ENCODE peak calls at places on chromosomes 13 and 19, in five cellular contexts. T is H1; L is aorta; O is fibroblast of the aortic adventitia; U is stimulated activated naive CD8-positive, alpha-beta T cell treated with anti-CD3 and anti-CD28 coated beads, Interleukin-15, amount 100 ng/mL, for 72 hours. F is an unnamed sample.

GRCh38 chr13:94784066-94784465 is 71.7 kb upstream of the SOX21 start:
- DNase-seq in O (peak), T (no peak), U (no peak), L (no peak), F (no peak)

GRCh38 chr19:6677924-6678689 is 8.1 kb upstream of the TNFSF14 start:
- DNase-seq in O (no peak), L (no peak), U (peak), T (peak), F (no peak)

GRCh38 chr13:34926513-34926912 is 15.6 kb upstream of the NBEA start:
- DNase-seq in U (no peak), O (peak), L (no peak), T (no peak), F (no peak)

GRCh38 chr13:52345631-52346251 is 60.2 kb downstream of the THSD1 start:
- DNase-seq in T (no peak), O (no peak), L (no peak), U (no peak), F (no peak)

GRCh38 chr13:67076378-67076777 is 153.8 kb downstream of the PCDH9 start:
- DNase-seq in T (no peak), O (no peak), L (no peak), U (no peak), F (no peak)

GRCh38 chr19:54918499-54918898 is 12.6 kb downstream of the NCR1 start:
- DNase-seq in T (no peak), U (no peak), L (no peak), O (no peak), F (no peak)

GRCh38 chr13:50213526-50213925 is 198.3 kb downstream of the KCNRG start:
- DNase-seq in L (no peak), U (no peak), O (no peak), T (no peak), F (no peak)

GRCh38 chr13:79779061-79779460 is 298.1 kb downstream of the NDFIP2 start:
- DNase-seq in U (no peak), L (no peak), T (no peak), O (no peak), F (no peak)

GRCh38 chr19:57947088-57947418 is 453 bp downstream of the ZNF256 start:
- DNase-seq in U (no peak), T (no peak), O (no peak), L (no peak), F (no peak)

GRCh38 chr19:45508931-45509691 is 1.8 kb downstream of the VASP start:
- DNase-seq in O (peak), L (peak), U (peak), T (peak), F (peak)

GRCh38 chr13:77583551-77583950 is 48.0 kb downstream of the SCEL start:
- DNase-seq in U (no peak), O (no peak), T (no peak), L (no peak), F (no peak)

GRCh38 chr19:19151418-19151817 is 13.1 kb upstream of the TMEM161A start:
- DNase-seq in U (no peak), T (no peak), L (no peak), O (no peak), F (no peak)

GRCh38 chr13:100634686-100635085 is 39.9 kb downstream of the TMTC4 start:
- DNase-seq in O (no peak), U (no peak), T (no peak), L (no peak), F (no peak)

GRCh38 chr13:33251131-33251629 is 34.4 kb downstream of the STARD13 start:
- DNase-seq in O (peak), T (no peak), U (no peak), L (peak), F (no peak)

GRCh38 chr13:73090116-73090811 is 31.5 kb downstream of the KLF5 start:
- DNase-seq in L (no peak), U (no peak), T (no peak), O (peak), F (no peak)

GRCh38 chr19:10718205-10719196 is 622 bp downstream of the DNM2 start:
- DNase-seq in O (peak), U (peak), L (peak), T (peak), F (peak)

GRCh38 chr13:76976488-76976887 is 15.4 kb upstream of the CLN5 start:
- DNase-seq in U (no peak), O (peak), T (no peak), L (no peak), F (no peak)

GRCh38 chr19:3034845-3035541 is 5.9 kb upstream of the TLE2 start:
- DNase-seq in T (peak), L (no peak), U (peak), O (peak), F (no peak)